ENCODE peak calls at places on chromosomes 4 and X, in six cellular contexts. One of them, this sample, is unnamed. For H3F3A, the result is how much of the 10 kb centered on the place peaks cover.

GRCh38 chrX:70168238-70169188 is 8.8 kb upstream of the DGAT2L6 start:
- DNase-seq in GM23248: peak
- DNase-seq in SK-N-SH: no peak
- DNase-seq in PC-3: peak
- DNase-seq in GM23338: peak
- DNase-seq in MM.1S: no peak
- DNase-seq in this sample: peak

GRCh38 chrX:15915959-15916703 is 61.5 kb upstream of the AP1S2 start:
- DNase-seq in GM23248: no peak
- DNase-seq in SK-N-SH: no peak
- DNase-seq in PC-3: no peak
- DNase-seq in GM23338: no peak
- DNase-seq in MM.1S: no peak
- DNase-seq in this sample: no peak

GRCh38 chr4:105547769-105548168 is 4.7 kb upstream of the ARHGEF38 start:
- DNase-seq in GM23248: no peak
- DNase-seq in SK-N-SH: no peak
- DNase-seq in PC-3: no peak
- DNase-seq in GM23338: no peak
- DNase-seq in MM.1S: no peak
- DNase-seq in this sample: no peak

GRCh38 chr4:183329244-183329643 is 7.0 kb upstream of the CLDN24 start:
- DNase-seq in GM23248: no peak
- DNase-seq in SK-N-SH: no peak
- DNase-seq in PC-3: no peak
- DNase-seq in GM23338: no peak
- DNase-seq in MM.1S: no peak
- DNase-seq in this sample: no peak

GRCh38 chr4:102356562-102357202 is 11.4 kb upstream of the SLC39A8 start:
- DNase-seq in GM23248: no peak
- DNase-seq in SK-N-SH: no peak
- DNase-seq in PC-3: no peak
- DNase-seq in GM23338: no peak
- DNase-seq in MM.1S: no peak
- DNase-seq in this sample: no peak

GRCh38 chr4:150960818-150961217 is 54.3 kb downstream of the LRBA start:
- DNase-seq in GM23248: peak
- DNase-seq in SK-N-SH: peak
- DNase-seq in PC-3: peak
- DNase-seq in GM23338: peak
- DNase-seq in MM.1S: peak
- DNase-seq in this sample: peak

GRCh38 chrX:37348237-37349130 is 680 bp upstream of the PRRG1 start:
- DNase-seq in GM23248: peak
- DNase-seq in SK-N-SH: no peak
- DNase-seq in PC-3: peak
- DNase-seq in GM23338: no peak
- DNase-seq in MM.1S: no peak
- DNase-seq in this sample: no peak

GRCh38 chrX:10032147-10032546 is 65.0 kb downstream of the CLDN34 start:
- DNase-seq in GM23248: no peak
- DNase-seq in SK-N-SH: no peak
- DNase-seq in PC-3: no peak
- DNase-seq in GM23338: no peak
- DNase-seq in MM.1S: no peak
- DNase-seq in this sample: no peak

GRCh38 chr4:119725688-119726330 is 97.2 kb upstream of the PDE5A start:
- DNase-seq in GM23248: peak
- DNase-seq in SK-N-SH: no peak
- DNase-seq in PC-3: no peak
- DNase-seq in GM23338: peak
- DNase-seq in MM.1S: no peak
- DNase-seq in this sample: no peak

GRCh38 chr4:124530464-124531077 is 182.0 kb downstream of the ANKRD50 start:
- DNase-seq in GM23248: peak
- DNase-seq in SK-N-SH: no peak
- DNase-seq in PC-3: peak
- DNase-seq in GM23338: no peak
- DNase-seq in MM.1S: no peak
- DNase-seq in this sample: no peak

GRCh38 chr4:72006576-72006975 is 25.2 kb upstream of the NPFFR2 start:
- DNase-seq in GM23248: peak
- DNase-seq in SK-N-SH: no peak
- DNase-seq in PC-3: peak
- DNase-seq in GM23338: no peak
- DNase-seq in MM.1S: no peak
- DNase-seq in this sample: no peak

GRCh38 chr4:133775881-133776280 is 425.7 kb downstream of the PABPC4L start:
- DNase-seq in GM23248: peak
- DNase-seq in SK-N-SH: no peak
- DNase-seq in PC-3: peak
- DNase-seq in GM23338: no peak
- DNase-seq in MM.1S: no peak
- DNase-seq in this sample: no peak

GRCh38 chr4:4432341-4433125 is 45.6 kb downstream of the NSG1 start:
- DNase-seq in GM23248: no peak
- DNase-seq in SK-N-SH: no peak
- DNase-seq in PC-3: no peak
- DNase-seq in GM23338: no peak
- DNase-seq in MM.1S: no peak
- DNase-seq in this sample: no peak

GRCh38 chr4:77820836-77821561 is 1.8 kb upstream of the CNOT6L start:
- DNase-seq in GM23248: peak
- DNase-seq in SK-N-SH: peak
- DNase-seq in PC-3: no peak
- DNase-seq in GM23338: no peak
- DNase-seq in MM.1S: peak
- DNase-seq in this sample: no peak

GRCh38 chr4:11428701-11429571 is at the start of gene HS3ST1:
- DNase-seq in GM23248: peak
- DNase-seq in SK-N-SH: peak
- DNase-seq in PC-3: peak
- DNase-seq in GM23338: peak
- DNase-seq in MM.1S: peak
- DNase-seq in this sample: peak

GRCh38 chrX:118484216-118484903 is 11.3 kb upstream of the DOCK11 start:
- DNase-seq in GM23248: no peak
- DNase-seq in SK-N-SH: no peak
- DNase-seq in PC-3: peak
- DNase-seq in GM23338: no peak
- DNase-seq in MM.1S: no peak
- DNase-seq in this sample: no peak

GRCh38 chr4:114076865-114077264 is 97.4 kb upstream of the ARSJ start:
- DNase-seq in GM23248: peak
- DNase-seq in SK-N-SH: no peak
- DNase-seq in PC-3: peak
- DNase-seq in GM23338: no peak
- DNase-seq in MM.1S: no peak
- DNase-seq in this sample: no peak

GRCh38 chr4:14169460-14169859 is 541.9 kb upstream of the BOD1L1 start:
- DNase-seq in GM23248: peak
- DNase-seq in SK-N-SH: no peak
- DNase-seq in PC-3: peak
- DNase-seq in GM23338: no peak
- DNase-seq in MM.1S: no peak
- DNase-seq in this sample: no peak

GRCh38 chr4:110959041-110959643 is 336.3 kb upstream of the PITX2 start:
- DNase-seq in GM23248: peak
- DNase-seq in SK-N-SH: no peak
- DNase-seq in PC-3: no peak
- DNase-seq in GM23338: no peak
- DNase-seq in MM.1S: no peak
- DNase-seq in this sample: no peak

GRCh38 chrX:119488749-119489148 is 20.5 kb downstream of the SLC25A5 start:
- DNase-seq in GM23248: peak
- DNase-seq in SK-N-SH: peak
- DNase-seq in PC-3: peak
- DNase-seq in GM23338: peak
- DNase-seq in MM.1S: peak
- DNase-seq in this sample: peak

GRCh38 chr4:16083217-16084191 is at the start of gene PROM1:
- DNase-seq in GM23248: peak
- DNase-seq in SK-N-SH: peak
- DNase-seq in PC-3: no peak
- DNase-seq in GM23338: peak
- DNase-seq in MM.1S: no peak
- DNase-seq in this sample: peak

GRCh38 chrX:107537815-107538214 is 88.4 kb downstream of the FRMPD3 start:
- DNase-seq in GM23248: peak
- DNase-seq in SK-N-SH: peak
- DNase-seq in PC-3: peak
- DNase-seq in GM23338: peak
- DNase-seq in MM.1S: peak
- DNase-seq in this sample: peak

GRCh38 chrX:70482300-70482699 is 37.7 kb downstream of the DLG3 start:
- DNase-seq in GM23248: no peak
- DNase-seq in SK-N-SH: no peak
- DNase-seq in PC-3: no peak
- DNase-seq in GM23338: no peak
- DNase-seq in MM.1S: no peak
- DNase-seq in this sample: no peak

GRCh38 chr4:103008875-103009729 is 10.4 kb downstream of the SLC9B1 start:
- DNase-seq in GM23248: peak
- DNase-seq in SK-N-SH: peak
- DNase-seq in PC-3: peak
- DNase-seq in GM23338: peak
- DNase-seq in MM.1S: peak
- DNase-seq in this sample: peak

GRCh38 chr4:56907489-56908205 is at the start of gene REST:
- DNase-seq in GM23248: peak
- DNase-seq in SK-N-SH: peak
- DNase-seq in PC-3: peak
- DNase-seq in GM23338: peak
- DNase-seq in MM.1S: peak
- DNase-seq in this sample: peak

GRCh38 chr4:6955261-6955911 is 45.8 kb downstream of the TBC1D14 start:
- DNase-seq in GM23248: no peak
- DNase-seq in SK-N-SH: no peak
- DNase-seq in PC-3: peak
- DNase-seq in GM23338: no peak
- DNase-seq in MM.1S: no peak
- DNase-seq in this sample: no peak

GRCh38 chrX:152936306-152936705 is 38.4 kb downstream of the ZNF185 start:
- DNase-seq in GM23248: no peak
- DNase-seq in SK-N-SH: no peak
- DNase-seq in PC-3: no peak
- DNase-seq in GM23338: no peak
- DNase-seq in MM.1S: no peak
- DNase-seq in this sample: no peak

GRCh38 chr4:112652216-112652615 is 15.3 kb downstream of the LARP7 start:
- DNase-seq in GM23248: no peak
- DNase-seq in SK-N-SH: no peak
- DNase-seq in PC-3: no peak
- DNase-seq in GM23338: peak
- DNase-seq in MM.1S: no peak
- DNase-seq in this sample: peak

GRCh38 chr4:168811793-168812651 is 198.0 kb downstream of the CBR4 start:
- DNase-seq in GM23248: peak
- DNase-seq in SK-N-SH: no peak
- DNase-seq in PC-3: no peak
- DNase-seq in GM23338: no peak
- DNase-seq in MM.1S: no peak
- DNase-seq in this sample: no peak

GRCh38 chr4:20237894-20238537 is 13.7 kb upstream of the SLIT2 start:
- DNase-seq in GM23248: no peak
- DNase-seq in SK-N-SH: no peak
- DNase-seq in PC-3: no peak
- DNase-seq in GM23338: no peak
- DNase-seq in MM.1S: no peak
- DNase-seq in this sample: no peak

GRCh38 chrX:47293106-47293505 is 60.3 kb downstream of the USP11 start:
- DNase-seq in GM23248: no peak
- DNase-seq in SK-N-SH: no peak
- DNase-seq in PC-3: peak
- DNase-seq in GM23338: no peak
- DNase-seq in MM.1S: no peak
- DNase-seq in this sample: no peak

GRCh38 chr4:115113382-115114106 is at the start of gene NDST4:
- DNase-seq in GM23248: peak
- DNase-seq in SK-N-SH: no peak
- DNase-seq in PC-3: peak
- DNase-seq in GM23338: no peak
- DNase-seq in MM.1S: no peak
- DNase-seq in this sample: peak
- H2AFZ ChIP-seq in GM23248: peak
- H2AFZ ChIP-seq in SK-N-SH: peak
- H2AFZ ChIP-seq in PC-3: peak
- H2AFZ ChIP-seq in GM23338: peak
- H2AFZ ChIP-seq in MM.1S: no peak
- H2AFZ ChIP-seq in this sample: peak

DNA sequence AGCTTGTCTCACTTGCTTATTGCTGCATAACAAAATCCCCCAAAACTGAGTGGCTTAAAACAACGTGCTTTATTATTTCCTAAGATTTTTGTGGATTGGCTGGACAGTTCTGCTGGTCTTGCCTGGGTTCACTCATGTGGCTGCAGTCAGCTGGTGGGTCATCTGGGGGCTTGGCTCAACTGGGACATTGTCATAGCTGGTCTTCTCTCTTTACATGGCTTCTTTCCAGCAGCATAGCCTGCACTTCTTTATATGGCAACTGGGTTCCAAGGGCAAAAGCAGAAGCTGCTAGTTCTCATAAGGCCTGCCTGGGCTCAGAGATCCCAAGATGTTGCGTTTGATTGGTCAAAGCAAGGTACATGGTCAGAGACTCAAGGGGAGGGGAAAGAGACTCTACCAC is 33.7 kb upstream of the STAG2 start:
- DNase-seq in GM23248: no peak
- DNase-seq in SK-N-SH: no peak
- DNase-seq in PC-3: no peak
- DNase-seq in GM23338: no peak
- DNase-seq in MM.1S: no peak
- DNase-seq in this sample: no peak
- H3F3A ChIP-seq in GM23248: under half
- H3F3A ChIP-seq in SK-N-SH: under half
- H3F3A ChIP-seq in PC-3: under half
- H3F3A ChIP-seq in GM23338: under half
- H3F3A ChIP-seq in MM.1S: under half
- H3F3A ChIP-seq in this sample: under half

GRCh38 chrX:13432776-13433605 is 113.1 kb upstream of the ATXN3L start:
- DNase-seq in GM23248: peak
- DNase-seq in SK-N-SH: no peak
- DNase-seq in PC-3: no peak
- DNase-seq in GM23338: no peak
- DNase-seq in MM.1S: no peak
- DNase-seq in this sample: no peak
- H3K27ac ChIP-seq in GM23248: peak
- H3K27ac ChIP-seq in SK-N-SH: peak
- H3K27ac ChIP-seq in PC-3: peak
- H3K27ac ChIP-seq in GM23338: no peak
- H3K27ac ChIP-seq in MM.1S: no peak
- H3K27ac ChIP-seq in this sample: no peak

DNA sequence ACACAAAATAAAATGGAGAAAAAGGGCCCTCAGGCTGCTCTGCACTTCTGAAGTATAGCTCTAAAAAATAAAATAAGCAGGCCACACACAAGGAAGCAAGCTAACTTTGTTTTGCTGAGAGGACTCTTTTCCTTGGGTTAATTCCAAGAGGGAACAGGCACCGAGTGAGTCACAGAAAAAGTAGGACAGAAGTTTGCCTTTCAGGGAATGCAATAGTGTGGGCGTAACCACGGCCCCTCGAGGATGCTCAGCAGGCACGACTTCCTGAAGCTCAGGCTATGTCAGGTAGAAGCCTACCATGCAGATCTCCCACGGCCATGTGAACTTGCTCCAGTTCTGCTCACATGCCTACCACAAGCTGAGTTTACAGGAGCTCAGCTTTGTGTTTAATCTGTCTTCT is 22.1 kb downstream of the PPP1R2C start:
- DNase-seq in GM23248: peak
- DNase-seq in SK-N-SH: no peak
- DNase-seq in PC-3: peak
- DNase-seq in GM23338: no peak
- DNase-seq in MM.1S: no peak
- DNase-seq in this sample: no peak
- H2AFZ ChIP-seq in GM23248: no peak
- H2AFZ ChIP-seq in SK-N-SH: no peak
- H2AFZ ChIP-seq in PC-3: no peak
- H2AFZ ChIP-seq in GM23338: no peak
- H2AFZ ChIP-seq in MM.1S: no peak
- H2AFZ ChIP-seq in this sample: no peak

This sample was measured in neural progenitor cell.